ENCODE peak calls at places on chromosome 17, in five cellular contexts. J, C, B, L and P are unnamed samples.

GRCh38 chr17:61393904-61394629 is 5.6 kb upstream of the TBX2 start:
- DNase-seq in J (no peak), C (no peak), L (peak; percentile 31), B (no peak), P (no peak)

GRCh38 chr17:42754782-42755181 is 6.2 kb upstream of the RAMP2 start:
- DNase-seq in B (peak; percentile 41), C (peak; percentile 51), J (no peak), L (peak; percentile 82), P (peak; percentile 52)

GRCh38 chr17:334974-335481 is 17.6 kb downstream of the RPH3AL start:
- DNase-seq in J (peak; percentile 59), C (no peak), B (no peak), L (no peak), P (no peak)

GRCh38 chr17:5892897-5893656 is 177.1 kb upstream of the WSCD1 start:
- DNase-seq in J (no peak), C (no peak), L (no peak), B (no peak), P (no peak)

GRCh38 chr17:82338858-82339633 is 5.5 kb upstream of the SECTM1 start:
- DNase-seq in L (peak; percentile 76), C (peak; percentile 82), B (no peak), J (no peak), P (peak; percentile 74)

GRCh38 chr17:16437083-16437482 is 21.7 kb downstream of the TRPV2 start:
- DNase-seq in C (no peak), J (no peak), B (no peak), L (no peak), P (no peak)

GRCh38 chr17:14214271-14214670 is 22.4 kb downstream of the CDRT15 start:
- DNase-seq in C (no peak), L (peak; percentile 6), B (no peak), J (no peak), P (peak; percentile 22)

GRCh38 chr17:32386844-32387243 is 36.9 kb downstream of the ZNF207 start:
- DNase-seq in B (no peak), L (peak; percentile 36), C (peak; percentile 60), J (no peak), P (peak; percentile 80)

GRCh38 chr17:57766307-57766943 is 21.3 kb upstream of the CCDC182 start:
- DNase-seq in C (no peak), L (no peak), B (no peak), J (no peak), P (peak; percentile 25)

GRCh38 chr17:39178516-39178915 is 12.6 kb upstream of the ARL5C start:
- DNase-seq in B (no peak), J (no peak), C (peak; percentile 67), L (peak; percentile 58), P (peak; percentile 61)

GRCh38 chr17:41975099-41976083 is 8.8 kb downstream of the CNP start:
- DNase-seq in L (peak; percentile 20), J (no peak), B (no peak), C (no peak), P (no peak)

GRCh38 chr17:10061131-10061581 is 137.2 kb downstream of the GAS7 start:
- DNase-seq in C (no peak), B (no peak), L (no peak), J (no peak), P (no peak)

GRCh38 chr17:82021728-82022309 is 859 bp downstream of the CENPX start:
- DNase-seq in J (no peak), C (peak; percentile 16), B (no peak), L (no peak), P (no peak)

GRCh38 chr17:13182854-13183253 is 165.0 kb upstream of the ELAC2 start:
- DNase-seq in L (no peak), J (no peak), B (no peak), C (no peak), P (no peak)

GRCh38 chr17:142102-142661 is 4.8 kb downstream of the SCGB1C2 start:
- DNase-seq in L (peak; percentile 35), J (peak; percentile 59), B (no peak), C (peak; percentile 11), P (no peak)

DNA sequence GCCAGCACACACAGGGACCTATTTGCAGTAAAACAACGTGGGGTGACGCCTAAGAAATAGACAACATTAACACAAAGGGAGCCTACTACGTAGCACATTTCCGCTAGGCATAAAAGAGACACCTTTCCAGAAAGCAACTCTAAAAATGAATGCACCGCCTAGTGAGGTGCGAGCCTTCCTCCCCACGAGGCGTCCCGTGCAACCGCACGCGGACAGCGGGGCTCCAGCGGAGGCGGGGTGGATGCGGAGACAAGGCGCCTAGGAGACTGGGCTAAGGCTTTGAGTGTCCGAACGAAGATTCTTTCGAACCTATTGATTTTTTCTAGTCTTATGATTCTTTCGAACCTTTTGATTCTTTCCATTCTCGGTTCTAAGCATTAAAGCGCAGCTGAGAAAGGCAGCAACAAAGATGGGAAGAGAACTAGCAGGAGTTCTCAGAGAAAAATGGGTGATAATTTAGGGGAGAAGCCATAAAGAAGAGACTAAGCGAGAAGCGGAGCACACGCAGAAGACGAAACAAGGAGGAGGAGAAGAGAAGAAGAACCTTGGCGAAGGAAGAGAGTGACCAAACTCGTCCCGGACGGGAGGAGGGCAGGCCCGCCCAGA is 433 bp upstream of the CPD start:
- DNase-seq in L (no peak), B (peak; percentile 30), C (no peak), J (peak; percentile 68), P (no peak)
- TF ChIP-seq CTCF in L (no peak), B (no peak), C (no peak), J (no peak), P (no peak)

GRCh38 chr17:7219434-7219811 is 213 bp downstream of the DLG4 start:
- DNase-seq in B (no peak), J (no peak), L (no peak), C (no peak), P (no peak)

GRCh38 chr17:7218774-7219173 is 862 bp downstream of the DLG4 start:
- DNase-seq in J (no peak), B (no peak), C (no peak), L (no peak), P (no peak)

GRCh38 chr17:7216242-7217112 is 3.2 kb downstream of the DLG4 start:
- DNase-seq in L (no peak), C (no peak), J (no peak), B (no peak), P (no peak)

GRCh38 chr17:7217113-7217987 is 2.3 kb downstream of the DLG4 start:
- DNase-seq in C (no peak), B (peak; percentile 60), L (peak; percentile 81), J (peak; percentile 69), P (no peak)

GRCh38 chr17:7218166-7218565 is 1.5 kb downstream of the DLG4 start:
- DNase-seq in B (no peak), J (no peak), C (no peak), L (no peak), P (no peak)
- H3K4me3 ChIP-seq in B (peak overlapping the region; percentile 81), J (peak overlapping the region; percentile 51), C (no peak overlapping the region), L (peak overlapping the region; percentile 61), P (no peak overlapping the region)

GRCh38 chr17:4559851-4560820 is at the start of gene GGT6:
- DNase-seq in B (no peak), C (no peak), L (no peak), J (peak; percentile 87), P (peak; percentile 45)

GRCh38 chr17:4558311-4558972 is 1.9 kb downstream of the GGT6 start:
- DNase-seq in J (peak; percentile 53), B (no peak), C (no peak), L (no peak), P (no peak)

GRCh38 chr17:4559139-4559791 is 1.1 kb downstream of the GGT6 start:
- DNase-seq in C (no peak), L (no peak), J (peak; percentile 57), B (no peak), P (no peak)

GRCh38 chr17:4562000-4562969 is 1.9 kb upstream of the GGT6 start:
- DNase-seq in B (no peak), J (peak; percentile 21), C (no peak), L (no peak), P (no peak)

GRCh38 chr17:4560837-4561241 is 462 bp upstream of the GGT6 start:
- DNase-seq in L (peak; percentile 32), C (no peak), J (peak; percentile 61), B (no peak), P (no peak)
- TF ChIP-seq CTCF in L (no peak), C (peak; percentile 1), J (peak; percentile 22), B (no peak), P (peak; percentile 3)

DNA sequence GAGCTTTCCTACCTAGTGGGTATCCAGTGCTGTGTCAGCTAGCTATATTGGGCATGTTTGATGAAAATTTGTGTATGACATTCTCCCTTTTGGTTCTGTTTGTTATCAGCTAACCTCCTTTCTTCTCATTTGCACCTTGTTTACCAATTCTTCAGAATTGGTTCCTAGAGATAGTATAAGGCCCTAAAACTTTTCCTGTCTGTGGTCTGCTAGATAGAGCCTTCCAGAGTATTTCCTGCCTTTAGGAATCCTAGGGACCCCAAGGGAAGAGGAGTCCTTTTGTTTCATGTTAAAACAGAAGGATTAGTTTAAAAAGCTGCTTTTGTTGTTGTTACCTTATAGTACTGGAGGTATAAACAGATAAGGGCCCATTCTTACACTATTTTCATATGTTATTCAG is 11.5 kb downstream of the MAP3K3 start:
- DNase-seq in J (no peak), L (no peak), C (no peak), B (no peak), P (no peak)
- H3K4me3 ChIP-seq in J (no peak overlapping the region), L (no peak overlapping the region), C (no peak overlapping the region), B (no peak overlapping the region), P (no peak overlapping the region)

DNA sequence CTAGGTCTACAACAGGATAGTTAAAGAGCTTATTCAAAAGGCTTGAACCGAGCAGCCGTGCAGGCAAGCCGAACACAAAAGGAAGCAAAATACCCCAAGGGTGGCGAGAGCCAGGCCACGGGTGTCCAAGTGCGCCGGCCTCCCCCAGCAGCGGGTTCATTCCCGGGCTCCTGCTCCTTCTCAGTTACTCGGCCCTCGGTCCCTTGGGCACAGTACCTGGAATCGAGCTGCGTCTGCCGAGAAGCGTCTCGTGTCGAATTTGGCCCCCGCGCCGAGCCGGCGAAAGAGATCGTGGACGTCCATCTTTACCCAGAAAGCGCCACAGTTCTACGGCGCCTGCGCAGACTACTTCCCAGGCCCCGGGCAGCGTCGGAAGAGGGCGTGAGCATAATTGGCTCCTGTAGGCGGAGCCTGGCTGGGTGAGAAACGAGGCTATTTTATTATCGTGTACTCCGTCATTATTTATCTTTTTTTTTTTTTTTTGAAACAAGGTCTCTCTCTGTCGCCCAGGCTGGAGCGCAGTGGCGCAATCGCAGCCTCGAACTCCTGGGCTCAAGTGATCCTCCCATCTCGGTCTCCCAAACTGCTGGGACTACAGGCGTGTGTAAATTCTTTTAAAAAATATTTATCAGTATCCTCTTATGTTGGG is at the start of gene DDX52:
- DNase-seq in L (peak; percentile 94), C (peak; percentile 88), B (peak; percentile 92), J (peak; percentile 95), P (peak; percentile 87)
- TF ChIP-seq CTCF in L (no peak), C (no peak), B (peak; percentile 26), J (peak; percentile 13), P (no peak)

GRCh38 chr17:48344241-48344640 is 85.8 kb downstream of the SKAP1 start:
- DNase-seq in B (no peak), L (no peak), C (no peak), J (no peak), P (no peak)
- H3K4me3 ChIP-seq in B (no peak overlapping the region), L (no peak overlapping the region), C (no peak overlapping the region), J (no peak overlapping the region), P (no peak overlapping the region)

DNA sequence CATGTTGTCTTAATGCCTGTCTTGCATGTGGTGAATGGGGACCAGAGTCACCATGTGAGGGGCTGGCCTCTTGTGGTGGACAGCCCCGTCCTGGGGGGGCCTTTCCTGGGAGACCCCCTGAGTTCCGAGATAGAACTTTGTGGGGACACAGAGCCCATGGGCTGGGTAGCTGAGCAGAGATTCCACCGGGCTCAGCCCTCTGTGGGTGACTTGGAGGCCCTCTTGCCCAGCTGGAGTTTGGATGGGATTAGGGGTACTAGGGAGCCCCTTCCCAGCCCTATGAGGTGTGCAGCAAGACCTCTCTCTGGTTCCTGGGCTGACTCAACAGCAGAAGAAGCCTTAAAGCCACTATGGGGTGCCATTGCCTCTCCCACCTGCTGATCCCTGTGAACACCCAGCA is 38.1 kb downstream of the MRC2 start:
- DNase-seq in L (no peak), B (no peak), C (no peak), J (peak; percentile 43), P (no peak)
- TF ChIP-seq CTCF in L (no peak), B (no peak), C (no peak), J (no peak), P (no peak)